ENCODE peak calls at places on chromosomes 4 and X, in four cellular contexts. A is neural progenitor cell, S is Peyer's patch, O is testis. J is an unnamed sample.

GRCh38 chr4:127533028-127533700 is 99.6 kb upstream of the INTU start:
- DNase-seq in S (peak), O (peak), A (no peak), J (peak)

GRCh38 chrX:66163849-66164401 is at the start of gene HEPH:
- DNase-seq in O (peak), S (no peak), A (peak), J (peak)

GRCh38 chrX:7798327-7798726 is 44.6 kb upstream of the VCX start:
- DNase-seq in O (no peak), A (no peak), S (no peak), J (no peak)

GRCh38 chr4:139017861-139018260 is 2.3 kb downstream of the NOCT start:
- DNase-seq in S (no peak), A (no peak), O (no peak), J (no peak)

GRCh38 chr4:126583509-126583908 is 1049.2 kb upstream of the INTU start:
- DNase-seq in S (no peak), A (peak), O (peak), J (no peak)

GRCh38 chrX:124280294-124280902 is 52.1 kb upstream of the TEX13D start:
- DNase-seq in O (no peak), S (no peak), A (no peak), J (no peak)

GRCh38 chr4:55358668-55359067 is 12.6 kb downstream of the SRD5A3 start:
- DNase-seq in S (no peak), O (no peak), A (no peak), J (peak)

GRCh38 chrX:116267511-116268040 is 97.0 kb downstream of the AGTR2 start:
- DNase-seq in O (no peak), S (no peak), A (no peak), J (no peak)

GRCh38 chrX:109294097-109294815 is 187.6 kb downstream of the GUCY2F start:
- DNase-seq in O (no peak), A (no peak), S (no peak), J (no peak)

GRCh38 chr4:8274772-8275241 is 5.3 kb downstream of the HTRA3 start:
- DNase-seq in O (peak), A (peak), S (peak), J (peak)

GRCh38 chr4:123921339-123921738 is 524.7 kb downstream of the SPRY1 start:
- DNase-seq in A (no peak), O (no peak), S (no peak), J (no peak)

GRCh38 chr4:3013839-3014350 is 50.5 kb downstream of the GRK4 start:
- DNase-seq in O (peak), A (no peak), S (no peak), J (no peak)

GRCh38 chrX:119692241-119693031 is 532 bp downstream of the SEPTIN6 start:
- DNase-seq in A (peak), S (peak), O (peak), J (peak)

GRCh38 chr4:113537183-113537977 is 224.2 kb downstream of the CAMK2D start:
- DNase-seq in A (no peak), O (no peak), S (no peak), J (no peak)

GRCh38 chr4:3387943-3388348 is 53.8 kb upstream of the HGFAC start:
- DNase-seq in O (peak), S (peak), A (no peak), J (peak)

GRCh38 chr4:81030617-81031388 is at the start of gene BMP3:
- DNase-seq in S (peak), O (peak), A (peak), J (no peak)

GRCh38 chr4:173464486-173464885 is 65.5 kb downstream of the HAND2 start:
- DNase-seq in S (no peak), A (no peak), O (no peak), J (no peak)

GRCh38 chr4:925771-926500 is 6.2 kb downstream of the GAK start:
- DNase-seq in O (no peak), S (no peak), A (no peak), J (no peak)

GRCh38 chrX:17373337-17373736 is 1.7 kb upstream of the NHS start:
- DNase-seq in O (no peak), A (no peak), S (no peak), J (no peak)

GRCh38 chrX:17375361-17375630 is 296 bp downstream of the NHS start:
- DNase-seq in A (no peak), S (no peak), O (no peak), J (no peak)

GRCh38 chrX:17376381-17377046 is 1.5 kb downstream of the NHS start:
- DNase-seq in A (peak), O (peak), S (no peak), J (peak)

GRCh38 chrX:17375631-17376380 is 806 bp downstream of the NHS start:
- DNase-seq in O (peak), A (peak), S (no peak), J (peak)

GRCh38 chrX:17374619-17375360 is at the start of gene NHS:
- DNase-seq in A (peak), S (peak), O (peak), J (peak)
- TF ChIP-seq CTCF in A (peak), S (no peak), O (peak), J (peak)

GRCh38 chrX:53362439-53362838 is 60.0 kb downstream of the SMC1A start:
- DNase-seq in A (no peak), O (no peak), S (no peak), J (peak)
- H3K27ac ChIP-seq in A (no peak), O (no peak), S (no peak), J (no peak)

DNA sequence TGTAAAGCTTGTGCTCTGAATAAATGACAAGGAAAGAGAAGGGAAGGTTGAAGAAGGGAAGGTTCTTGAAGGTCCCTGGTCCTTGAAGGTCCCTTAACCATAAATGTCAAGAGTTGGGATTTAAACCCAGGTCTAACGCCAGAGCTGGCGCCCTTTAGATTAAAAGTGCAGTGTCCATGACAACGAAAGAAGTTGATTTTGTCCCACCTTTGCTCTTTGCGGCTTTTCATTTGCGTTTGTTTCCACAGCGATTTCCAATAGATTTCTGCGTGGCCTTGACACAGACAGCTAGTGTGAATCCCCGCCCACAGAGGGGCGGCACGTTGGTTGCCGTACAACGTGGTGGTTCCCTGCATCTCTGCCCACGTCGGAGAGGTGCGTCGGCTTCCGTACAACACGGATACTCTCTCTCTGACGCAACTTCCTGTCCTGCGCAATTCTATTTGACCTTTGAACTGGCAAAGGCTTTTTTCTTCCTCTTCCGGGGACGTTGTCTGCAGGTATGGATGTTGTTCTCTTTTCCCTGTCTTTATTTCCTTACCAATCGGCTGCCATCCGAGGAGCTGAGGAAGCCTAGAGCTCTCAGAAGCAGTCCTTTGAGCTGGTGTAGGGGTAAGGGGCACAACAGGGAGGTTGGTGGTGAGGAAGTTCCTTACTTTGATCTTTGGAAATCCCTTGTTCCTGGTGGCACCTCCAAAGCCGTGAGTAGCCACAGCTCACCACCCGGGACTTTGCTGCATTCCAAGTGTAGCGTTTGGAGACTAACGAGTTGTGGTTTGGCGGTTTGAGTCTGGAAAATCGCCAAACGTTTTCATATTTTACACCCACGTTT is at the start of gene RPL34:
- DNase-seq in S (peak), A (peak), O (peak), J (peak)
- TF ChIP-seq CTCF in S (no peak), A (no peak), O (no peak), J (no peak)

GRCh38 chr4:100982345-100982744 is 365.0 kb downstream of the PPP3CA start:
- DNase-seq in S (no peak), A (no peak), O (no peak), J (no peak)

GRCh38 chr4:100984901-100985300 is 362.4 kb downstream of the PPP3CA start:
- DNase-seq in O (no peak), A (no peak), S (no peak), J (no peak)

GRCh38 chr4:100983426-100983825 is 363.9 kb downstream of the PPP3CA start:
- DNase-seq in A (no peak), S (no peak), O (no peak), J (no peak)

GRCh38 chr4:100977746-100978397 is 369.5 kb downstream of the PPP3CA start:
- DNase-seq in O (no peak), A (no peak), S (no peak), J (no peak)

GRCh38 chr4:100981447-100982204 is 365.7 kb downstream of the PPP3CA start:
- DNase-seq in A (no peak), O (no peak), S (no peak), J (no peak)
- H3K27ac ChIP-seq in A (no peak), O (no peak), S (no peak), J (no peak)

GRCh38 chr4:16270654-16271328 is 44.5 kb upstream of the TAPT1 start:
- DNase-seq in S (no peak), A (peak), O (no peak), J (no peak)
- TF ChIP-seq CTCF in S (peak), A (peak), O (no peak), J (peak)

DNA sequence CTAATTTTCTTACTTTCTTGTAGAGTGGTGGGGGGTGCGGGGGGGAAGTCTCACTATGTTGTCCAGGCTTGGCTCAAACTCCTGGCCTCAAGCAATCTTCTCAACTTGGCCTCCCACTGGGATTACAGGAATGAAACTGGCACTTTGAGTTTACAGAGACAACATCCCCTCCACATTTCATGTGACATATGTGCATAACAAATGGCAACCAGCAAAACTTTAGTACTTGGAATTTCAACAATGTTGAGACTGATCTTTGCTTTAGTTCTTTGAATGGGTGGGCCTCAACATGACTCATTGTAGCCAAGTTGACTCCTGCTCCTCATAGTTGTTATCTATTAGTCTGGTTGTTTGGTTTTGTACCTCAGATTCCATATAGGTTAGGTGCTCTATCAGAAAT is 11.4 kb upstream of the FMR1 start:
- DNase-seq in S (no peak), O (no peak), A (no peak), J (no peak)
- H3K27ac ChIP-seq in S (no peak), O (no peak), A (no peak), J (no peak)